ENCODE peak calls at places on chromosomes 1 and 21, in six cellular contexts. One of them, this sample, is unnamed.

GRCh38 chr1:152959801-152960451 is 10.5 kb upstream of the SPRR4 start:
- DNase-seq in left ventricle myocardium inferior: no peak
- DNase-seq in bronchial epithelial cell: peak; percentile 51
- DNase-seq in brain microvascular endothelial cell: no peak
- DNase-seq in AG10803: no peak
- DNase-seq in fibroblast of pulmonary artery: no peak
- DNase-seq in this sample: no peak

GRCh38 chr1:162197041-162197511 is 127.6 kb downstream of the NOS1AP start:
- DNase-seq in left ventricle myocardium inferior: no peak
- DNase-seq in bronchial epithelial cell: no peak
- DNase-seq in brain microvascular endothelial cell: no peak
- DNase-seq in AG10803: no peak
- DNase-seq in fibroblast of pulmonary artery: no peak
- DNase-seq in this sample: no peak

GRCh38 chr1:155871390-155871789 is 12.0 kb downstream of the SYT11 start:
- DNase-seq in left ventricle myocardium inferior: peak; percentile 38
- DNase-seq in bronchial epithelial cell: no peak
- DNase-seq in brain microvascular endothelial cell: no peak
- DNase-seq in AG10803: peak; percentile 14
- DNase-seq in fibroblast of pulmonary artery: peak; percentile 51
- DNase-seq in this sample: peak; percentile 45

GRCh38 chr1:243705585-243705984 is 144.5 kb downstream of the AKT3 start:
- DNase-seq in left ventricle myocardium inferior: no peak
- DNase-seq in bronchial epithelial cell: no peak
- DNase-seq in brain microvascular endothelial cell: no peak
- DNase-seq in AG10803: no peak
- DNase-seq in fibroblast of pulmonary artery: no peak
- DNase-seq in this sample: no peak

GRCh38 chr1:80656011-80656627 is 1144.6 kb upstream of the ADGRL2 start:
- DNase-seq in left ventricle myocardium inferior: no peak
- DNase-seq in bronchial epithelial cell: peak; percentile 23
- DNase-seq in brain microvascular endothelial cell: peak; percentile 12
- DNase-seq in AG10803: no peak
- DNase-seq in fibroblast of pulmonary artery: peak; percentile 15
- DNase-seq in this sample: no peak

GRCh38 chr1:93076268-93076667 is 2.8 kb upstream of the MTF2 start:
- DNase-seq in left ventricle myocardium inferior: no peak
- DNase-seq in bronchial epithelial cell: no peak
- DNase-seq in brain microvascular endothelial cell: no peak
- DNase-seq in AG10803: no peak
- DNase-seq in fibroblast of pulmonary artery: no peak
- DNase-seq in this sample: no peak

GRCh38 chr1:214022810-214023425 is 35.1 kb downstream of the PROX1 start:
- DNase-seq in left ventricle myocardium inferior: no peak
- DNase-seq in bronchial epithelial cell: peak; percentile 79
- DNase-seq in brain microvascular endothelial cell: no peak
- DNase-seq in AG10803: no peak
- DNase-seq in fibroblast of pulmonary artery: no peak
- DNase-seq in this sample: no peak

GRCh38 chr1:224430511-224431113 is 4.0 kb downstream of the WDR26 start:
- DNase-seq in left ventricle myocardium inferior: no peak
- DNase-seq in bronchial epithelial cell: peak; percentile 74
- DNase-seq in brain microvascular endothelial cell: peak; percentile 67
- DNase-seq in AG10803: peak; percentile 72
- DNase-seq in fibroblast of pulmonary artery: peak; percentile 75
- DNase-seq in this sample: peak; percentile 71

GRCh38 chr1:201253906-201254624 is 29.2 kb upstream of the PKP1 start:
- DNase-seq in left ventricle myocardium inferior: no peak
- DNase-seq in bronchial epithelial cell: no peak
- DNase-seq in brain microvascular endothelial cell: no peak
- DNase-seq in AG10803: no peak
- DNase-seq in fibroblast of pulmonary artery: no peak
- DNase-seq in this sample: no peak

DNA sequence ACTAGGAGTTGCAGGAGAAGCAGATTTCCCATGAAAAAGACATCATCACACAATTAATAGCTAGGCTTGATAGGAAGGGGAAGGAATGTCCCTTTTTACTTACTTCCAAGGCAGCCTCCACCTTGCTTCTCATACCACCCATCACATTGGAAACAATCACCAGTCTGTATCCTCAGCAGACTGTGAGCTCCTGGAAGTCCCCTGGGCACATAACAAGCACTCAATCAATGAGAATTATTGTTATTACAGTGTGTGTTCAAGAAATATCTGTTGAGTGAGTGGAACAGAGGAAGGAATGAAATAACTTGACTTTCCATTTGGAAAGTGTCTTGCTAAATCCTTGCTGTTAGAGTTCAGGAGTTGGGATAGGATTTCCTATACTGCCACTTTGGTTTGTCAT is 36.2 kb downstream of the HIVEP3 start:
- DNase-seq in left ventricle myocardium inferior: no peak
- DNase-seq in bronchial epithelial cell: no peak
- DNase-seq in brain microvascular endothelial cell: no peak
- DNase-seq in AG10803: no peak
- DNase-seq in fibroblast of pulmonary artery: no peak
- DNase-seq in this sample: no peak
- H3K4me3 ChIP-seq in left ventricle myocardium inferior: no peak overlapping the region
- H3K4me3 ChIP-seq in bronchial epithelial cell: no peak overlapping the region
- H3K4me3 ChIP-seq in brain microvascular endothelial cell: no peak overlapping the region
- H3K4me3 ChIP-seq in AG10803: no peak overlapping the region
- H3K4me3 ChIP-seq in fibroblast of pulmonary artery: no peak overlapping the region
- H3K4me3 ChIP-seq in this sample: no peak overlapping the region

DNA sequence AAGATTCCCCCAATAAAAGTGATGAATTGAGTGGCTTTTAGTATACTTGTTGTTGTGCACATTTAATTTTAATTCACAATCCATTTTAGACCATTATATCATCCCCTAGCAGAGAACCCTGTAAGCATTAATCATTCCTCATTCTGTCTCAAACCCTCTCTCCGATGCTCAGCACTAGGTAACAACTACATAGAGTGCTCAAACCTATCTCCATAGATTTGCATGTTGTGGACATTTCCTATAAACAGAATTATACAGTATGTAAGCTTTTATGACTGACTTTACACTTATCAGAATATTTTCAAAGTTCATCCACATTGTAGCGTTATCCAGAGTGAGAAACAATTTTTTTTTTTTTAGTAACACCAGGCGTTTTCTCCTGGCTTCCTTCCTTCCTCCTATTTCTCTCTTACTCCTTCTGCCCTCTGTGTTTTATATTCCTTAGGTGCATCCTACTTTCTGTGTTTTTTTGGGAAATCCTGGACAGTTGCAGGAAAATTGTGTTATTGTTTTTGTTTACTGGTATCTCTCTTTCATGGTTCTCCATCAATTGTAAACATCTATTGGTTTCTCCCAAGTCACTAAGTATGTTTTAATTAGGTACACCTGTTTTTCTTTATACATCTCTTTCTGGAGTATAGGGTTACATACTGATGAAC is 1528.0 kb upstream of the TPTE start:
- DNase-seq in left ventricle myocardium inferior: no peak
- DNase-seq in bronchial epithelial cell: no peak
- DNase-seq in brain microvascular endothelial cell: no peak
- DNase-seq in AG10803: no peak
- DNase-seq in fibroblast of pulmonary artery: no peak
- DNase-seq in this sample: no peak
- TF ChIP-seq CTCF in left ventricle myocardium inferior: no peak
- TF ChIP-seq CTCF in bronchial epithelial cell: no peak
- TF ChIP-seq CTCF in brain microvascular endothelial cell: no peak
- TF ChIP-seq CTCF in AG10803: no peak
- TF ChIP-seq CTCF in fibroblast of pulmonary artery: no peak
- TF ChIP-seq CTCF in this sample: no peak

GRCh38 chr1:43067856-43068751 is 104.0 kb downstream of the EBNA1BP2 start:
- DNase-seq in left ventricle myocardium inferior: no peak
- DNase-seq in bronchial epithelial cell: no peak
- DNase-seq in brain microvascular endothelial cell: no peak
- DNase-seq in AG10803: no peak
- DNase-seq in fibroblast of pulmonary artery: no peak
- DNase-seq in this sample: no peak
- H3K4me3 ChIP-seq in left ventricle myocardium inferior: peak overlapping the region; percentile 63
- H3K4me3 ChIP-seq in bronchial epithelial cell: peak overlapping the region; percentile 33
- H3K4me3 ChIP-seq in brain microvascular endothelial cell: peak overlapping the region; percentile 52
- H3K4me3 ChIP-seq in AG10803: peak overlapping the region; percentile 40
- H3K4me3 ChIP-seq in fibroblast of pulmonary artery: peak overlapping the region; percentile 36
- H3K4me3 ChIP-seq in this sample: peak overlapping the region; percentile 22

GRCh38 chr1:184502154-184502553 is 115.3 kb downstream of the C1orf21 start:
- DNase-seq in left ventricle myocardium inferior: no peak
- DNase-seq in bronchial epithelial cell: no peak
- DNase-seq in brain microvascular endothelial cell: no peak
- DNase-seq in AG10803: no peak
- DNase-seq in fibroblast of pulmonary artery: no peak
- DNase-seq in this sample: no peak
- TF ChIP-seq CTCF in left ventricle myocardium inferior: no peak
- TF ChIP-seq CTCF in bronchial epithelial cell: no peak
- TF ChIP-seq CTCF in brain microvascular endothelial cell: no peak
- TF ChIP-seq CTCF in AG10803: no peak
- TF ChIP-seq CTCF in fibroblast of pulmonary artery: no peak
- TF ChIP-seq CTCF in this sample: no peak

GRCh38 chr1:28740118-28740517 is 3.4 kb downstream of the YTHDF2 start:
- DNase-seq in left ventricle myocardium inferior: no peak
- DNase-seq in bronchial epithelial cell: peak; percentile 64
- DNase-seq in brain microvascular endothelial cell: no peak
- DNase-seq in AG10803: no peak
- DNase-seq in fibroblast of pulmonary artery: no peak
- DNase-seq in this sample: no peak
- H3K4me3 ChIP-seq in left ventricle myocardium inferior: peak overlapping the region; percentile 6
- H3K4me3 ChIP-seq in bronchial epithelial cell: no peak overlapping the region
- H3K4me3 ChIP-seq in brain microvascular endothelial cell: no peak overlapping the region
- H3K4me3 ChIP-seq in AG10803: no peak overlapping the region
- H3K4me3 ChIP-seq in fibroblast of pulmonary artery: no peak overlapping the region
- H3K4me3 ChIP-seq in this sample: no peak overlapping the region

GRCh38 chr1:59669752-59670312 is 144.9 kb upstream of the HOOK1 start:
- DNase-seq in left ventricle myocardium inferior: peak; percentile 53
- DNase-seq in bronchial epithelial cell: no peak
- DNase-seq in brain microvascular endothelial cell: peak; percentile 78
- DNase-seq in AG10803: peak; percentile 64
- DNase-seq in fibroblast of pulmonary artery: peak; percentile 49
- DNase-seq in this sample: peak; percentile 68

GRCh38 chr1:59664167-59664566 is 150.6 kb upstream of the HOOK1 start:
- DNase-seq in left ventricle myocardium inferior: no peak
- DNase-seq in bronchial epithelial cell: no peak
- DNase-seq in brain microvascular endothelial cell: no peak
- DNase-seq in AG10803: no peak
- DNase-seq in fibroblast of pulmonary artery: no peak
- DNase-seq in this sample: no peak

GRCh38 chr1:59667020-59667419 is 147.7 kb upstream of the HOOK1 start:
- DNase-seq in left ventricle myocardium inferior: no peak
- DNase-seq in bronchial epithelial cell: no peak
- DNase-seq in brain microvascular endothelial cell: no peak
- DNase-seq in AG10803: no peak
- DNase-seq in fibroblast of pulmonary artery: no peak
- DNase-seq in this sample: no peak

GRCh38 chr1:59670662-59671061 is 144.1 kb upstream of the HOOK1 start:
- DNase-seq in left ventricle myocardium inferior: no peak
- DNase-seq in bronchial epithelial cell: no peak
- DNase-seq in brain microvascular endothelial cell: no peak
- DNase-seq in AG10803: peak; percentile 28
- DNase-seq in fibroblast of pulmonary artery: no peak
- DNase-seq in this sample: no peak

GRCh38 chr1:59666106-59666505 is 148.6 kb upstream of the HOOK1 start:
- DNase-seq in left ventricle myocardium inferior: no peak
- DNase-seq in bronchial epithelial cell: no peak
- DNase-seq in brain microvascular endothelial cell: no peak
- DNase-seq in AG10803: no peak
- DNase-seq in fibroblast of pulmonary artery: no peak
- DNase-seq in this sample: no peak
- TF ChIP-seq CTCF in left ventricle myocardium inferior: no peak
- TF ChIP-seq CTCF in bronchial epithelial cell: no peak
- TF ChIP-seq CTCF in brain microvascular endothelial cell: peak; percentile 19
- TF ChIP-seq CTCF in AG10803: peak; percentile 9
- TF ChIP-seq CTCF in fibroblast of pulmonary artery: peak; percentile 6
- TF ChIP-seq CTCF in this sample: no peak